ENCODE peak calls at places on chromosome X, in nine cellular contexts. One of them, this sample, is unnamed.
A peak's percentile ranks its signal among the peaks of the same experiment; 100 is the strongest.

GRCh38 chrX:56986138-56986537 is 9.2 kb downstream of the SPIN3 start:
- DNase-seq in astrocyte of the spinal cord: no peak
- DNase-seq in endodermal cell: no peak
- DNase-seq in DND-41: no peak
- DNase-seq in transverse colon: no peak
- DNase-seq in NB4: no peak
- DNase-seq in mucosa of descending colon: no peak
- DNase-seq in A549: no peak
- DNase-seq in brain microvascular endothelial cell: no peak
- DNase-seq in this sample: no peak

GRCh38 chrX:107701493-107702121 is 73.3 kb downstream of the PRPS1 start:
- DNase-seq in endodermal cell: peak; percentile 59
- DNase-seq in mucosa of descending colon: no peak
- DNase-seq in brain microvascular endothelial cell: no peak
- DNase-seq in NB4: peak; percentile 77
- DNase-seq in transverse colon: no peak
- DNase-seq in astrocyte of the spinal cord: no peak
- DNase-seq in A549: no peak
- DNase-seq in DND-41: no peak
- DNase-seq in this sample: no peak

GRCh38 chrX:37993857-37994619 is 12.3 kb upstream of the SYTL5 start:
- DNase-seq in mucosa of descending colon: peak; percentile 71
- DNase-seq in A549: peak; percentile 13
- DNase-seq in astrocyte of the spinal cord: no peak
- DNase-seq in NB4: peak; percentile 8
- DNase-seq in brain microvascular endothelial cell: no peak
- DNase-seq in transverse colon: peak; percentile 68
- DNase-seq in endodermal cell: peak; percentile 75
- DNase-seq in DND-41: no peak
- DNase-seq in this sample: no peak

GRCh38 chrX:74220277-74220676 is 83.7 kb upstream of the ZCCHC13 start:
- DNase-seq in NB4: no peak
- DNase-seq in DND-41: no peak
- DNase-seq in astrocyte of the spinal cord: no peak
- DNase-seq in A549: no peak
- DNase-seq in endodermal cell: no peak
- DNase-seq in mucosa of descending colon: no peak
- DNase-seq in transverse colon: no peak
- DNase-seq in brain microvascular endothelial cell: no peak
- DNase-seq in this sample: no peak

GRCh38 chrX:65528705-65529340 is 5.8 kb downstream of the LAS1L start:
- DNase-seq in NB4: peak; percentile 52
- DNase-seq in A549: peak; percentile 25
- DNase-seq in DND-41: peak; percentile 52
- DNase-seq in transverse colon: peak; percentile 60
- DNase-seq in mucosa of descending colon: peak; percentile 59
- DNase-seq in astrocyte of the spinal cord: peak; percentile 9
- DNase-seq in brain microvascular endothelial cell: peak; percentile 23
- DNase-seq in endodermal cell: peak; percentile 91
- DNase-seq in this sample: peak; percentile 28

GRCh38 chrX:65926095-65927019 is 113.5 kb downstream of the VSIG4 start:
- DNase-seq in transverse colon: peak; percentile 11
- DNase-seq in endodermal cell: no peak
- DNase-seq in A549: no peak
- DNase-seq in DND-41: peak; percentile 90
- DNase-seq in NB4: peak; percentile 70
- DNase-seq in mucosa of descending colon: no peak
- DNase-seq in brain microvascular endothelial cell: no peak
- DNase-seq in astrocyte of the spinal cord: no peak
- DNase-seq in this sample: no peak

GRCh38 chrX:40205471-40205870 is 107.7 kb upstream of the BCOR start:
- DNase-seq in brain microvascular endothelial cell: no peak
- DNase-seq in endodermal cell: no peak
- DNase-seq in DND-41: no peak
- DNase-seq in mucosa of descending colon: peak; percentile 26
- DNase-seq in NB4: no peak
- DNase-seq in A549: no peak
- DNase-seq in transverse colon: no peak
- DNase-seq in astrocyte of the spinal cord: no peak
- DNase-seq in this sample: no peak

GRCh38 chrX:55008571-55009358 is 8.6 kb downstream of the APEX2 start:
- DNase-seq in DND-41: no peak
- DNase-seq in mucosa of descending colon: no peak
- DNase-seq in astrocyte of the spinal cord: peak; percentile 3
- DNase-seq in endodermal cell: no peak
- DNase-seq in NB4: peak; percentile 64
- DNase-seq in brain microvascular endothelial cell: no peak
- DNase-seq in A549: peak; percentile 6
- DNase-seq in transverse colon: no peak
- DNase-seq in this sample: peak; percentile 47

GRCh38 chrX:72019487-72019886 is 108.8 kb downstream of the NHSL2 start:
- DNase-seq in astrocyte of the spinal cord: no peak
- DNase-seq in mucosa of descending colon: no peak
- DNase-seq in A549: no peak
- DNase-seq in endodermal cell: peak; percentile 17
- DNase-seq in transverse colon: no peak
- DNase-seq in DND-41: no peak
- DNase-seq in NB4: no peak
- DNase-seq in brain microvascular endothelial cell: no peak
- DNase-seq in this sample: no peak

GRCh38 chrX:135484636-135485289 is 35.7 kb upstream of the INTS6L start:
- DNase-seq in transverse colon: no peak
- DNase-seq in astrocyte of the spinal cord: peak; percentile 42
- DNase-seq in A549: peak; percentile 32
- DNase-seq in NB4: peak; percentile 59
- DNase-seq in mucosa of descending colon: no peak
- DNase-seq in brain microvascular endothelial cell: peak; percentile 33
- DNase-seq in DND-41: peak; percentile 4
- DNase-seq in endodermal cell: no peak
- DNase-seq in this sample: peak; percentile 62

GRCh38 chrX:28591542-28591941 is 4.3 kb downstream of the IL1RAPL1 start:
- DNase-seq in astrocyte of the spinal cord: no peak
- DNase-seq in transverse colon: no peak
- DNase-seq in endodermal cell: no peak
- DNase-seq in brain microvascular endothelial cell: no peak
- DNase-seq in NB4: no peak
- DNase-seq in mucosa of descending colon: no peak
- DNase-seq in A549: no peak
- DNase-seq in DND-41: no peak
- DNase-seq in this sample: no peak

GRCh38 chrX:1453951-1454785 is 1.5 kb upstream of the ASMTL start:
- DNase-seq in endodermal cell: peak; percentile 97
- DNase-seq in astrocyte of the spinal cord: peak; percentile 79
- DNase-seq in mucosa of descending colon: peak; percentile 95
- DNase-seq in brain microvascular endothelial cell: peak; percentile 62
- DNase-seq in DND-41: peak; percentile 94
- DNase-seq in A549: peak; percentile 89
- DNase-seq in NB4: peak; percentile 82
- DNase-seq in transverse colon: peak; percentile 91
- DNase-seq in this sample: peak; percentile 85

GRCh38 chrX:23980063-23980462 is 46.9 kb downstream of the KLHL15 start:
- DNase-seq in NB4: no peak
- DNase-seq in brain microvascular endothelial cell: no peak
- DNase-seq in astrocyte of the spinal cord: no peak
- DNase-seq in A549: no peak
- DNase-seq in transverse colon: no peak
- DNase-seq in mucosa of descending colon: no peak
- DNase-seq in DND-41: no peak
- DNase-seq in endodermal cell: peak; percentile 63
- DNase-seq in this sample: no peak

GRCh38 chrX:40199704-40200103 is 101.9 kb upstream of the BCOR start:
- DNase-seq in brain microvascular endothelial cell: no peak
- DNase-seq in endodermal cell: no peak
- DNase-seq in NB4: no peak
- DNase-seq in DND-41: no peak
- DNase-seq in astrocyte of the spinal cord: no peak
- DNase-seq in A549: no peak
- DNase-seq in transverse colon: no peak
- DNase-seq in mucosa of descending colon: no peak
- DNase-seq in this sample: no peak

DNA sequence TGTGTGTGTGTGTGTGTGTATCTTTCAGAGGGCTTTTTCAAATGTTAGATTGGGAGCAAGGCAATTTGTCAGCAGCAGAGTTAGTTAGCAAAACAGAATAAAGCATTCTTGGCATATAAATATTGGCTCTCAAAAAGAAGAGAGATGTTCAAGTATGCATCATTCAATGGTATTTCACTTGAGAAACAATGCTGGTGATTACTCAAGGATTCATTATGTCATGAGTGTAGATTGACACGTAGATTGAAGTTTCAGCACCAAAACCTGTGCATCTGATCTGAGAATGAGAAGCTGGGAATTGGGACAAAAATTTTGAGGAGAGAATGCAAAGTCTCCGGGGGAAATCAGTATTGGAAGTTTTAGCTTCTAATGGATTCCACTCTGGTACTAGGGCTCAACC is 241.4 kb downstream of the FRMPD4 start:
- DNase-seq in DND-41: no peak
- DNase-seq in astrocyte of the spinal cord: no peak
- DNase-seq in transverse colon: no peak
- DNase-seq in mucosa of descending colon: no peak
- DNase-seq in endodermal cell: no peak
- DNase-seq in brain microvascular endothelial cell: no peak
- DNase-seq in A549: no peak
- DNase-seq in NB4: no peak
- DNase-seq in this sample: no peak
- TF ChIP-seq CTCF in DND-41: no peak
- TF ChIP-seq CTCF in astrocyte of the spinal cord: no peak
- TF ChIP-seq CTCF in transverse colon: no peak
- TF ChIP-seq CTCF in mucosa of descending colon: no peak
- TF ChIP-seq CTCF in endodermal cell: no peak
- TF ChIP-seq CTCF in brain microvascular endothelial cell: no peak
- TF ChIP-seq CTCF in A549: no peak
- TF ChIP-seq CTCF in NB4: no peak
- TF ChIP-seq CTCF in this sample: no peak

GRCh38 chrX:47489507-47490275 is 6.7 kb upstream of the ZNF41 start:
- DNase-seq in NB4: no peak
- DNase-seq in A549: no peak
- DNase-seq in endodermal cell: no peak
- DNase-seq in brain microvascular endothelial cell: no peak
- DNase-seq in DND-41: no peak
- DNase-seq in transverse colon: no peak
- DNase-seq in astrocyte of the spinal cord: no peak
- DNase-seq in mucosa of descending colon: no peak
- DNase-seq in this sample: no peak
- H3K4me3 ChIP-seq in NB4: no peak overlapping the region
- H3K4me3 ChIP-seq in A549: no peak overlapping the region
- H3K4me3 ChIP-seq in endodermal cell: no peak overlapping the region
- H3K4me3 ChIP-seq in brain microvascular endothelial cell: no peak overlapping the region
- H3K4me3 ChIP-seq in DND-41: no peak overlapping the region
- H3K4me3 ChIP-seq in transverse colon: no peak overlapping the region
- H3K4me3 ChIP-seq in astrocyte of the spinal cord: no peak overlapping the region
- H3K4me3 ChIP-seq in mucosa of descending colon: no peak overlapping the region
- H3K4me3 ChIP-seq in this sample: no peak overlapping the region

GRCh38 chrX:147476008-147476407 is 435.7 kb upstream of the FMR1 start:
- DNase-seq in astrocyte of the spinal cord: no peak
- DNase-seq in brain microvascular endothelial cell: no peak
- DNase-seq in endodermal cell: peak; percentile 62
- DNase-seq in A549: peak; percentile 10
- DNase-seq in NB4: peak; percentile 24
- DNase-seq in DND-41: peak; percentile 56
- DNase-seq in transverse colon: peak; percentile 7
- DNase-seq in mucosa of descending colon: no peak
- DNase-seq in this sample: peak; percentile 0
- TF ChIP-seq CTCF in astrocyte of the spinal cord: no peak
- TF ChIP-seq CTCF in brain microvascular endothelial cell: no peak
- TF ChIP-seq CTCF in endodermal cell: peak; percentile 69
- TF ChIP-seq CTCF in A549: peak; percentile 6
- TF ChIP-seq CTCF in NB4: peak; percentile 39
- TF ChIP-seq CTCF in DND-41: peak; percentile 59
- TF ChIP-seq CTCF in transverse colon: no peak
- TF ChIP-seq CTCF in mucosa of descending colon: no peak
- TF ChIP-seq CTCF in this sample: no peak

GRCh38 chrX:150063673-150064072 is 125.4 kb upstream of the EOLA2 start:
- DNase-seq in mucosa of descending colon: no peak
- DNase-seq in NB4: peak; percentile 15
- DNase-seq in astrocyte of the spinal cord: no peak
- DNase-seq in brain microvascular endothelial cell: no peak
- DNase-seq in endodermal cell: no peak
- DNase-seq in DND-41: no peak
- DNase-seq in A549: no peak
- DNase-seq in transverse colon: no peak
- DNase-seq in this sample: no peak

GRCh38 chrX:150060406-150060805 is 122.1 kb upstream of the EOLA2 start:
- DNase-seq in endodermal cell: no peak
- DNase-seq in DND-41: no peak
- DNase-seq in transverse colon: no peak
- DNase-seq in astrocyte of the spinal cord: peak; percentile 37
- DNase-seq in A549: no peak
- DNase-seq in brain microvascular endothelial cell: peak; percentile 50
- DNase-seq in mucosa of descending colon: no peak
- DNase-seq in NB4: no peak
- DNase-seq in this sample: peak; percentile 27

GRCh38 chrX:150058728-150059127 is 120.4 kb upstream of the EOLA2 start:
- DNase-seq in A549: no peak
- DNase-seq in DND-41: no peak
- DNase-seq in endodermal cell: no peak
- DNase-seq in transverse colon: no peak
- DNase-seq in brain microvascular endothelial cell: no peak
- DNase-seq in NB4: no peak
- DNase-seq in mucosa of descending colon: no peak
- DNase-seq in astrocyte of the spinal cord: no peak
- DNase-seq in this sample: peak; percentile 61

GRCh38 chrX:150063138-150063518 is 124.8 kb upstream of the EOLA2 start:
- DNase-seq in DND-41: peak; percentile 4
- DNase-seq in brain microvascular endothelial cell: no peak
- DNase-seq in endodermal cell: no peak
- DNase-seq in transverse colon: no peak
- DNase-seq in astrocyte of the spinal cord: no peak
- DNase-seq in A549: no peak
- DNase-seq in NB4: no peak
- DNase-seq in mucosa of descending colon: no peak
- DNase-seq in this sample: no peak

DNA sequence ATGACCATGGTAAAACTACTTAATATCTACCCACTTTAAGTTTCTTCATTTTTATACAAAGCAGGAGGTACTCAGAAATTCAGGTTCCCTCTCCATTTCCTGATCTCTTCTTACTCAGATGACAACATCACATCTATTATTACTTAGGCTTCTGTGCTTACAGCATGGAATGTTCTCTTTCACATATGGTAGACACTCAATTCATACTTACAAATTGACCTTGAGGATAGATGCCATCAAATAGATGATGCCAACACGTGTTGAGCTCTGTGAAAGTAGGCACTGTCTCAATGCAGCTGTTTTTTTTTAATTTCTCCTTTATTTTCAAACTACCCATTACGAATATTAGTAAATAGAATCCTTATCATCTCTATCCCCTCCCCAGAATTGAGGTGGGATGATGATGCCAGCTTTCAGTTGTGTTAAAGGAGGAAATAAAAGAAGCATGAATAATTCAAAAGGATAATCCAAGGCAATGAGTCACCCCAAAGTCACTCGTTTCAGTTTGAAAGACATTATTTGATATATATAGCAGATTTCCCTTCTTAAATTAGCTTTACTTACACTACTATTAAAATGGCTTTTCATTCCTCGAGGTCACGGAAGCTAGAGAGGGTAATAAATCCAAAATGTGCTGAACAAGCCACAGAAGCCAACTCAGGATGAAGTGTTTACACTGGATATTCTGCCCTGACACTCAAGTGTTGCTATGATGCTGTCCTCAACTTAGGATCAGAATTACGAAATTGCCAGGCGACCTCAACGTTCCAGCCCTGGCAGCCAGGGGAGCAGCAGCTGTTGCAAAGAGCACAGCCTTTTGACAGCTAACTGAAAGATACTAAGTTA is 124.2 kb upstream of the EOLA2 start:
- DNase-seq in A549: peak; percentile 13
- DNase-seq in NB4: peak; percentile 17
- DNase-seq in astrocyte of the spinal cord: peak; percentile 53
- DNase-seq in endodermal cell: no peak
- DNase-seq in mucosa of descending colon: no peak
- DNase-seq in transverse colon: peak; percentile 11
- DNase-seq in brain microvascular endothelial cell: peak; percentile 23
- DNase-seq in DND-41: no peak
- DNase-seq in this sample: peak; percentile 71
- H3K4me3 ChIP-seq in A549: no peak overlapping the region
- H3K4me3 ChIP-seq in NB4: no peak overlapping the region
- H3K4me3 ChIP-seq in astrocyte of the spinal cord: no peak overlapping the region
- H3K4me3 ChIP-seq in endodermal cell: no peak overlapping the region
- H3K4me3 ChIP-seq in mucosa of descending colon: no peak overlapping the region
- H3K4me3 ChIP-seq in transverse colon: no peak overlapping the region
- H3K4me3 ChIP-seq in brain microvascular endothelial cell: no peak overlapping the region
- H3K4me3 ChIP-seq in DND-41: no peak overlapping the region
- H3K4me3 ChIP-seq in this sample: no peak overlapping the region

This sample was measured in fibroblast of villous mesenchyme.